ENCODE peak calls at places on chromosomes 6 and 20, in four cellular contexts. R, U, I and X are unnamed samples.

GRCh38 chr6:13923527-13924145 is 1.1 kb upstream of the RNF182 start:
- DNase-seq in R (no peak), U (no peak), I (no peak), X (no peak)

GRCh38 chr6:169845426-169846285 is 94.2 kb downstream of the ERMARD start:
- DNase-seq in R (no peak), U (no peak), I (no peak), X (no peak)

GRCh38 chr6:37279366-37280134 is 21.6 kb upstream of the TMEM217 start:
- DNase-seq in R (no peak), U (no peak), I (no peak), X (peak)

GRCh38 chr20:24502184-24502583 is 32.8 kb downstream of the SYNDIG1 start:
- DNase-seq in R (no peak), U (no peak), I (no peak), X (no peak)

GRCh38 chr6:69865126-69865525 is 1.2 kb upstream of the COL19A1 start:
- DNase-seq in R (no peak), U (no peak), I (no peak), X (no peak)

GRCh38 chr20:34312544-34313217 is 9.5 kb upstream of the AHCY start:
- DNase-seq in R (peak), U (peak), I (peak), X (peak)

GRCh38 chr6:105041880-105042279 is 85.0 kb downstream of the LIN28B start:
- DNase-seq in R (no peak), U (no peak), I (no peak), X (no peak)

GRCh38 chr6:159267165-159267564 is 98.0 kb downstream of the FNDC1 start:
- DNase-seq in R (no peak), U (no peak), I (peak), X (no peak)

GRCh38 chr6:83536034-83536646 is 23.8 kb downstream of the PRSS35 start:
- DNase-seq in R (no peak), U (no peak), I (peak), X (no peak)

GRCh38 chr6:41443616-41444525 is 102.3 kb upstream of the FOXP4 start:
- DNase-seq in R (no peak), U (no peak), I (no peak), X (peak)

GRCh38 chr20:3162080-3162611 is 2.5 kb upstream of the FASTKD5 start:
- DNase-seq in R (no peak), U (no peak), I (no peak), X (no peak)

GRCh38 chr6:156883497-156884252 is 106.5 kb downstream of the ARID1B start:
- DNase-seq in R (no peak), U (no peak), I (peak), X (no peak)

GRCh38 chr6:156887623-156888269 is 110.6 kb downstream of the ARID1B start:
- DNase-seq in R (no peak), U (no peak), I (no peak), X (no peak)

GRCh38 chr6:156885562-156885961 is 108.4 kb downstream of the ARID1B start:
- DNase-seq in R (no peak), U (no peak), I (no peak), X (no peak)

GRCh38 chr6:156884306-156884705 is 107.1 kb downstream of the ARID1B start:
- DNase-seq in R (no peak), U (no peak), I (no peak), X (no peak)

GRCh38 chr6:156886409-156886808 is 109.2 kb downstream of the ARID1B start:
- DNase-seq in R (no peak), U (no peak), I (peak), X (peak)
- H3K4me3 ChIP-seq in R (no peak), U (no peak), I (peak), X (no peak)

GRCh38 chr6:53043626-53044025 is 21.6 kb upstream of the FBXO9 start:
- DNase-seq in R (no peak), U (no peak), I (no peak), X (no peak)
- H3K4me3 ChIP-seq in R (no peak), U (no peak), I (no peak), X (no peak)

GRCh38 chr20:4972506-4973251 is 28.6 kb downstream of the SLC23A2 start:
- DNase-seq in R (no peak), U (no peak), I (peak), X (no peak)
- H3K4me3 ChIP-seq in R (no peak), U (no peak), I (peak), X (peak)

GRCh38 chr6:30829016-30829415 is 55.3 kb upstream of the DDR1 start:
- DNase-seq in R (no peak), U (no peak), I (no peak), X (no peak)

GRCh38 chr6:30826961-30827342 is 57.4 kb upstream of the DDR1 start:
- DNase-seq in R (peak), U (no peak), I (no peak), X (no peak)

GRCh38 chr6:30830438-30830837 is 53.9 kb upstream of the DDR1 start:
- DNase-seq in R (no peak), U (no peak), I (no peak), X (no peak)

GRCh38 chr6:30829639-30830250 is 54.6 kb upstream of the DDR1 start:
- DNase-seq in R (no peak), U (no peak), I (no peak), X (no peak)

GRCh38 chr6:30828027-30828962 is 56.0 kb upstream of the DDR1 start:
- DNase-seq in R (peak), U (no peak), I (peak), X (peak)
- H3K4me3 ChIP-seq in R (no peak), U (no peak), I (no peak), X (peak)

GRCh38 chr6:28209753-28210535 is 15.1 kb upstream of the ZSCAN9 start:
- DNase-seq in R (no peak), U (no peak), I (no peak), X (no peak)

GRCh38 chr6:28205879-28206278 is 19.2 kb upstream of the ZSCAN9 start:
- DNase-seq in R (no peak), U (no peak), I (no peak), X (no peak)

GRCh38 chr6:28206527-28207243 is 18.4 kb upstream of the ZSCAN9 start:
- DNase-seq in R (no peak), U (no peak), I (no peak), X (no peak)

GRCh38 chr6:28208180-28208659 is 16.9 kb upstream of the ZSCAN9 start:
- DNase-seq in R (no peak), U (no peak), I (no peak), X (no peak)

DNA sequence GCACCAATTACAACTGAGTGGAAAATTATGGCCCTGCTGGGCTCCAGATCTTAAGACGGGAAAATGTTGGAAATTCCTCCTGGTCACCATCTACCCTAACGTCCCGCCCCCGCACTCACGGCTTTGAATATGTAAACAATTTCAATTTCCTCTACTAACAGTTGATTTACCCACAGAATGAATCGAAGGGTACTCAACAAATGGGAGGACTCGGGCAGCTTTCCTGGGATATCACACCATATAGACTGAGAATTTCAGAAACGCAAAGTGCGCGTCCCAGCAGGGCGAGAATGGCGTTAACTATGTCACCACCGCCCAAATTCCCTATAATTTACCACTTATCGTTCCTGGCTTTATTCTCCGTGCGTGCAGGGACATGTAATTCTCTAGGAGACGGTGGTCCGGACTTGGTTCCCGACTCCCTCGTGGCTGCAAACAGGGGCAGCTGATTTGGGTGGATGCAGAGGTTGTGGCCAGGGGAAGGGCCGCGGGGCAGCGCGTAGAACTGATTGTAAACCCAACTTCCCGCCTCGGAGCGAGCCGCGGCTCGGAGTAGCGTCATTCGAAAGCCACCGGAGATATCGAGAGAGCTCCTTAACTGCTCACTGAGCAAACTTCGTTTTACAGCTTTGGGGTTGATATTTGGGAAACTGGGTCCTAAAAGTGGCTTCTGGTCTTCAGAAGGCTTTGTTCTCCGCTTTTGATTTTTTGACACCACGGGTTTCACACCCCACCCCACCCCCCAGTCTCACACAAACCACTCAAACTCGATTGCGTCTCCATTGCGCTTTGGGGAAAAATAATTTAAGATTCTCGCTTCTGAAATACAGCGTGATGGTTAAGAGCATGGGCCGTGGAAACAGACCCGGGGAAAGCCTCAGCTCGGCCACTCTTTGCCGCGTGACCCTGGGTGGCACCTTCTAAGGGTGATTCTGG is 17.6 kb upstream of the ZSCAN9 start:
- DNase-seq in R (no peak), U (no peak), I (peak), X (no peak)
- H3K4me3 ChIP-seq in R (peak), U (peak), I (peak), X (peak)

GRCh38 chr6:73308712-73309533 is 45.2 kb downstream of the DPPA5 start:
- DNase-seq in R (no peak), U (no peak), I (peak), X (no peak)
- H3K4me3 ChIP-seq in R (peak), U (peak), I (peak), X (peak)

DNA sequence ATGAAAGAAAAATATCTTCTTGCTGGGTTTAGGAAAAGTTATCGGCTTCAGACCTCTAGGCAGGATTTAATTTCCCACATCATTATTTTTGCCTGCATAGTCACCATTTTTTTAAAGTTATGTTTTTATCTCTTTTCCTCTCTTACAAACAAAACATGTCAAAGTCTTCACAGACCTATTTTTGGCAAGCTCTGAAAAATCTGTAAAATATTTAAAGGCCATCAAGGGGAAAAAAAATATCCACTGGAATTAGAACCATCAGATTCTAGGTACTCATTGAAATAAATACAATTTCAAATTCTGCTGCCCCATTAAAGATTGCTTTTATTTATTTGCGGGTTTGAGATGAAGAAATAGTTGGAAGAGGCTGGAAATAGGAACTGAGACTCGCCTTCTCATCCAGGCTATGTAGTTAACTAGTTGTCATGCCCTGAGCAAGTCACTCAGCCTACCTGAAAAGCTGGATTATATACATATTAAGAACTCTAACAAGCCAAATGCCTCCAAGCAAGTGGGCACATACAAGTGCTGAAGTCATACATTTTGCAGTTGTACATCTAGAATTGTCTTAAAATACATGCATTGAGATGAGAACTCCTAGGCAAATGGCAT is 101.7 kb upstream of the SASH1 start:
- DNase-seq in R (no peak), U (no peak), I (no peak), X (no peak)
- H3K4me3 ChIP-seq in R (no peak), U (no peak), I (no peak), X (no peak)

GRCh38 chr6:166365806-166366205 is 16.9 kb downstream of the MPC1 start:
- DNase-seq in R (no peak), U (no peak), I (no peak), X (no peak)
- H3K4me3 ChIP-seq in R (no peak), U (peak), I (no peak), X (no peak)

DNA sequence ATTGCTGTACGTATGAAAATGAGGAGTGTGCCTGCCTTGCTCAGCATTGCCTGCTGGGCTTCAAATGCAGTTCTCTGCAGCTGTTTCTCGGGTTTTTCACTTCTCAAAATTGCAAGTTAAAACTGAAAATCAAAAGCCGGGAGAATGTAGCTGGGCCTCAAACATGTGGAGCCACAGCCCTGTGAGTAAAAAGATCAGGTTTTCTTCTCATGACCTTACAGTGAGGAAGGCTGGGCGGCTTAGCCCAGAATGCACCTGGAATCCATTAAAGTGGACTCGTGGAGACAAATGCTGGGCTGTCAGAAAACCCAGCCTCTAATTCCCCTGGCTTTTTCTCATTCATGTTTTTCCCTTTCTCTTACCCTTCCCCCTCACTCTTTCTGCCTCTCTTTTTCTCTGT is 34.4 kb downstream of the DSE start:
- DNase-seq in R (no peak), U (no peak), I (peak), X (no peak)
- H3K4me3 ChIP-seq in R (no peak), U (no peak), I (peak), X (peak)